ENCODE peak calls at places on chromosomes 5 and 9, in six cellular contexts. Z, R, C, E, G and M are unnamed samples.

GRCh38 chr5:1032551-1033027 is 24.0 kb downstream of the NKD2 start:
- DNase-seq in Z (no peak), R (no peak), C (no peak), E (peak; percentile 54), G (no peak), M (no peak)

GRCh38 chr9:83220737-83221136 is 157.8 kb upstream of the RASEF start:
- DNase-seq in Z (no peak), R (no peak), C (peak; percentile 4), E (no peak), G (no peak), M (no peak)

GRCh38 chr9:68507098-68507795 is 33.4 kb downstream of the TMEM252 start:
- DNase-seq in Z (peak; percentile 32), R (no peak), C (no peak), E (no peak), G (peak; percentile 17), M (no peak)

GRCh38 chr5:98927242-98927987 is 1.4 kb downstream of the CHD1 start:
- DNase-seq in Z (peak; percentile 43), R (peak; percentile 38), C (no peak), E (no peak), G (peak; percentile 43), M (peak; percentile 22)

GRCh38 chr5:151738125-151738848 is 20.1 kb downstream of the ATOX1 start:
- DNase-seq in Z (no peak), R (no peak), C (no peak), E (no peak), G (no peak), M (no peak)

GRCh38 chr9:35599763-35600604 is 5.1 kb upstream of the TESK1 start:
- DNase-seq in Z (no peak), R (no peak), C (no peak), E (no peak), G (peak; percentile 24), M (no peak)

GRCh38 chr5:179452356-179453230 is 97.8 kb upstream of the RUFY1 start:
- DNase-seq in Z (no peak), R (no peak), C (no peak), E (no peak), G (no peak), M (no peak)

GRCh38 chr9:111598730-111599091 is 736 bp downstream of the PTGR1 start:
- DNase-seq in Z (no peak), R (no peak), C (no peak), E (peak; percentile 82), G (no peak), M (no peak)

GRCh38 chr5:149337746-149338145 is 7.6 kb upstream of the GRPEL2 start:
- DNase-seq in Z (no peak), R (no peak), C (no peak), E (no peak), G (no peak), M (no peak)